ENCODE peak calls at places on chromosomes 13 and 19, in six cellular contexts. One of them, this sample, is unnamed.

GRCh38 chr19:18425515-18426415 is 6.6 kb downstream of the SSBP4 start:
- DNase-seq in activated naive CD4-positive, alpha-beta T cell: no peak
- DNase-seq in PC-3: no peak
- DNase-seq in Caki2: no peak
- DNase-seq in neural crest cell: no peak
- DNase-seq in tibial artery: peak
- DNase-seq in this sample: no peak

GRCh38 chr19:46209051-46209450 is 20.5 kb upstream of the IGFL1 start:
- DNase-seq in activated naive CD4-positive, alpha-beta T cell: no peak
- DNase-seq in PC-3: peak
- DNase-seq in Caki2: no peak
- DNase-seq in neural crest cell: no peak
- DNase-seq in tibial artery: no peak
- DNase-seq in this sample: no peak

GRCh38 chr19:15180451-15181390 is 20.1 kb downstream of the NOTCH3 start:
- DNase-seq in activated naive CD4-positive, alpha-beta T cell: no peak
- DNase-seq in PC-3: no peak
- DNase-seq in Caki2: peak
- DNase-seq in neural crest cell: no peak
- DNase-seq in tibial artery: no peak
- DNase-seq in this sample: peak

GRCh38 chr13:20461860-20462532 is 63.7 kb downstream of the CRYL1 start:
- DNase-seq in activated naive CD4-positive, alpha-beta T cell: no peak
- DNase-seq in PC-3: no peak
- DNase-seq in Caki2: no peak
- DNase-seq in neural crest cell: no peak
- DNase-seq in tibial artery: no peak
- DNase-seq in this sample: no peak

GRCh38 chr19:17611462-17612244 is 56.2 kb downstream of the COLGALT1 start:
- DNase-seq in activated naive CD4-positive, alpha-beta T cell: no peak
- DNase-seq in PC-3: no peak
- DNase-seq in Caki2: peak
- DNase-seq in neural crest cell: no peak
- DNase-seq in tibial artery: no peak
- DNase-seq in this sample: peak

GRCh38 chr13:76890036-76890435 is 3.8 kb upstream of the KCTD12 start:
- DNase-seq in activated naive CD4-positive, alpha-beta T cell: no peak
- DNase-seq in PC-3: peak
- DNase-seq in Caki2: no peak
- DNase-seq in neural crest cell: no peak
- DNase-seq in tibial artery: no peak
- DNase-seq in this sample: peak

GRCh38 chr13:108214511-108215383 is 589 bp downstream of the LIG4 start:
- DNase-seq in activated naive CD4-positive, alpha-beta T cell: no peak
- DNase-seq in PC-3: peak
- DNase-seq in Caki2: no peak
- DNase-seq in neural crest cell: no peak
- DNase-seq in tibial artery: no peak
- DNase-seq in this sample: peak

GRCh38 chr19:16504271-16504670 is 8.1 kb downstream of the C19orf44 start:
- DNase-seq in activated naive CD4-positive, alpha-beta T cell: no peak
- DNase-seq in PC-3: no peak
- DNase-seq in Caki2: no peak
- DNase-seq in neural crest cell: no peak
- DNase-seq in tibial artery: no peak
- DNase-seq in this sample: no peak

GRCh38 chr13:31234729-31235128 is 35.0 kb downstream of the B3GLCT start:
- DNase-seq in activated naive CD4-positive, alpha-beta T cell: no peak
- DNase-seq in PC-3: peak
- DNase-seq in Caki2: no peak
- DNase-seq in neural crest cell: no peak
- DNase-seq in tibial artery: no peak
- DNase-seq in this sample: no peak

GRCh38 chr13:36115306-36115705 is 15.9 kb downstream of the DCLK1 start:
- DNase-seq in activated naive CD4-positive, alpha-beta T cell: no peak
- DNase-seq in PC-3: no peak
- DNase-seq in Caki2: no peak
- DNase-seq in neural crest cell: no peak
- DNase-seq in tibial artery: no peak
- DNase-seq in this sample: no peak

GRCh38 chr19:45421953-45422498 is 1.7 kb downstream of the ERCC1 start:
- DNase-seq in activated naive CD4-positive, alpha-beta T cell: no peak
- DNase-seq in PC-3: no peak
- DNase-seq in Caki2: no peak
- DNase-seq in neural crest cell: no peak
- DNase-seq in tibial artery: no peak
- DNase-seq in this sample: no peak

GRCh38 chr13:75541961-75542360 is 4.3 kb upstream of the COMMD6 start:
- DNase-seq in activated naive CD4-positive, alpha-beta T cell: no peak
- DNase-seq in PC-3: no peak
- DNase-seq in Caki2: no peak
- DNase-seq in neural crest cell: no peak
- DNase-seq in tibial artery: no peak
- DNase-seq in this sample: no peak

GRCh38 chr19:39154626-39155100 is 29.1 kb downstream of the PAK4 start:
- DNase-seq in activated naive CD4-positive, alpha-beta T cell: no peak
- DNase-seq in PC-3: peak
- DNase-seq in Caki2: no peak
- DNase-seq in neural crest cell: no peak
- DNase-seq in tibial artery: no peak
- DNase-seq in this sample: peak

GRCh38 chr13:51520524-51520923 is 63.7 kb upstream of the WDFY2 start:
- DNase-seq in activated naive CD4-positive, alpha-beta T cell: no peak
- DNase-seq in PC-3: peak
- DNase-seq in Caki2: no peak
- DNase-seq in neural crest cell: no peak
- DNase-seq in tibial artery: no peak
- DNase-seq in this sample: peak

GRCh38 chr19:47479701-47480503 is 4.1 kb downstream of the KPTN start:
- DNase-seq in activated naive CD4-positive, alpha-beta T cell: no peak
- DNase-seq in PC-3: no peak
- DNase-seq in Caki2: no peak
- DNase-seq in neural crest cell: no peak
- DNase-seq in tibial artery: no peak
- DNase-seq in this sample: no peak

GRCh38 chr19:41917676-41918075 is 10.6 kb downstream of the ERFL start:
- DNase-seq in activated naive CD4-positive, alpha-beta T cell: no peak
- DNase-seq in PC-3: no peak
- DNase-seq in Caki2: no peak
- DNase-seq in neural crest cell: no peak
- DNase-seq in tibial artery: no peak
- DNase-seq in this sample: no peak

GRCh38 chr13:34208326-34208725 is 390.4 kb downstream of the RFC3 start:
- DNase-seq in activated naive CD4-positive, alpha-beta T cell: no peak
- DNase-seq in PC-3: no peak
- DNase-seq in Caki2: no peak
- DNase-seq in neural crest cell: no peak
- DNase-seq in tibial artery: no peak
- DNase-seq in this sample: no peak

GRCh38 chr19:2856457-2857055 is 10.6 kb upstream of the ZNF556 start:
- DNase-seq in activated naive CD4-positive, alpha-beta T cell: no peak
- DNase-seq in PC-3: no peak
- DNase-seq in Caki2: no peak
- DNase-seq in neural crest cell: no peak
- DNase-seq in tibial artery: no peak
- DNase-seq in this sample: no peak

GRCh38 chr19:18898081-18898532 is 2.1 kb upstream of the CERS1 start:
- DNase-seq in activated naive CD4-positive, alpha-beta T cell: no peak
- DNase-seq in PC-3: no peak
- DNase-seq in Caki2: no peak
- DNase-seq in neural crest cell: no peak
- DNase-seq in tibial artery: peak
- DNase-seq in this sample: no peak

GRCh38 chr13:37143901-37144300 is 38.4 kb upstream of the CSNK1A1L start:
- DNase-seq in activated naive CD4-positive, alpha-beta T cell: no peak
- DNase-seq in PC-3: no peak
- DNase-seq in Caki2: no peak
- DNase-seq in neural crest cell: no peak
- DNase-seq in tibial artery: no peak
- DNase-seq in this sample: no peak

GRCh38 chr19:32231020-32231419 is 114.4 kb upstream of the ZNF507 start:
- DNase-seq in activated naive CD4-positive, alpha-beta T cell: no peak
- DNase-seq in PC-3: no peak
- DNase-seq in Caki2: no peak
- DNase-seq in neural crest cell: no peak
- DNase-seq in tibial artery: no peak
- DNase-seq in this sample: no peak

GRCh38 chr19:34084396-34085145 is 87.7 kb upstream of the LSM14A start:
- DNase-seq in activated naive CD4-positive, alpha-beta T cell: no peak
- DNase-seq in PC-3: no peak
- DNase-seq in Caki2: no peak
- DNase-seq in neural crest cell: no peak
- DNase-seq in tibial artery: no peak
- DNase-seq in this sample: no peak

GRCh38 chr19:38978315-38978689 is 2.8 kb upstream of the FBXO17 start:
- DNase-seq in activated naive CD4-positive, alpha-beta T cell: no peak
- DNase-seq in PC-3: no peak
- DNase-seq in Caki2: no peak
- DNase-seq in neural crest cell: no peak
- DNase-seq in tibial artery: no peak
- DNase-seq in this sample: no peak

GRCh38 chr19:3818479-3818878 is 32.3 kb upstream of the MATK start:
- DNase-seq in activated naive CD4-positive, alpha-beta T cell: no peak
- DNase-seq in PC-3: peak
- DNase-seq in Caki2: peak
- DNase-seq in neural crest cell: no peak
- DNase-seq in tibial artery: no peak
- DNase-seq in this sample: peak

GRCh38 chr19:4660993-4661392 is 9.1 kb downstream of the MYDGF start:
- DNase-seq in activated naive CD4-positive, alpha-beta T cell: no peak
- DNase-seq in PC-3: no peak
- DNase-seq in Caki2: no peak
- DNase-seq in neural crest cell: no peak
- DNase-seq in tibial artery: no peak
- DNase-seq in this sample: no peak

GRCh38 chr13:29428310-29428991 is 167.0 kb downstream of the SLC7A1 start:
- DNase-seq in activated naive CD4-positive, alpha-beta T cell: no peak
- DNase-seq in PC-3: no peak
- DNase-seq in Caki2: no peak
- DNase-seq in neural crest cell: peak
- DNase-seq in tibial artery: no peak
- DNase-seq in this sample: peak

GRCh38 chr13:69035771-69036170 is 1071.9 kb upstream of the ATXN8OS start:
- DNase-seq in activated naive CD4-positive, alpha-beta T cell: no peak
- DNase-seq in PC-3: no peak
- DNase-seq in Caki2: no peak
- DNase-seq in neural crest cell: no peak
- DNase-seq in tibial artery: no peak
- DNase-seq in this sample: no peak

GRCh38 chr13:97695684-97696083 is 257.8 kb upstream of the IPO5 start:
- DNase-seq in activated naive CD4-positive, alpha-beta T cell: no peak
- DNase-seq in PC-3: no peak
- DNase-seq in Caki2: peak
- DNase-seq in neural crest cell: no peak
- DNase-seq in tibial artery: no peak
- DNase-seq in this sample: peak

This sample was measured in kidney tubule cell.